ENCODE peak calls at places on chromosomes 3 and 15, in seven cellular contexts. One of them, this sample, is unnamed.

GRCh38 chr3:29901097-29901496 is 620.2 kb downstream of the RBMS3 start:
- DNase-seq in stromal cell of bone marrow: no peak
- DNase-seq in hypothalamus: no peak
- DNase-seq in HuH-7: no peak
- DNase-seq in RPMI7951: no peak
- DNase-seq in activated T-cell treated with anti-CD3 and anti-CD28 coated beads for 24 hours: no peak
- DNase-seq in A172: no peak
- DNase-seq in this sample: no peak

GRCh38 chr3:193344471-193344870 is 34.1 kb downstream of the ATP13A5 start:
- DNase-seq in stromal cell of bone marrow: no peak
- DNase-seq in hypothalamus: no peak
- DNase-seq in HuH-7: no peak
- DNase-seq in RPMI7951: no peak
- DNase-seq in activated T-cell treated with anti-CD3 and anti-CD28 coated beads for 24 hours: no peak
- DNase-seq in A172: no peak
- DNase-seq in this sample: no peak

GRCh38 chr3:108505811-108506210 is 4.6 kb downstream of the MYH15 start:
- DNase-seq in stromal cell of bone marrow: no peak
- DNase-seq in hypothalamus: no peak
- DNase-seq in HuH-7: no peak
- DNase-seq in RPMI7951: no peak
- DNase-seq in activated T-cell treated with anti-CD3 and anti-CD28 coated beads for 24 hours: no peak
- DNase-seq in A172: no peak
- DNase-seq in this sample: no peak

GRCh38 chr3:106810461-106810733 is 566.8 kb upstream of the CCDC54 start:
- DNase-seq in stromal cell of bone marrow: no peak
- DNase-seq in hypothalamus: no peak
- DNase-seq in HuH-7: no peak
- DNase-seq in RPMI7951: no peak
- DNase-seq in activated T-cell treated with anti-CD3 and anti-CD28 coated beads for 24 hours: no peak
- DNase-seq in A172: no peak
- DNase-seq in this sample: no peak

GRCh38 chr3:163328680-163329079 is 1749.6 kb downstream of the SI start:
- DNase-seq in stromal cell of bone marrow: no peak
- DNase-seq in hypothalamus: no peak
- DNase-seq in HuH-7: no peak
- DNase-seq in RPMI7951: no peak
- DNase-seq in activated T-cell treated with anti-CD3 and anti-CD28 coated beads for 24 hours: no peak
- DNase-seq in A172: no peak
- DNase-seq in this sample: no peak

GRCh38 chr3:21017115-21017852 is 733.7 kb downstream of the ZNF385D start:
- DNase-seq in stromal cell of bone marrow: no peak
- DNase-seq in hypothalamus: no peak
- DNase-seq in HuH-7: no peak
- DNase-seq in RPMI7951: no peak
- DNase-seq in activated T-cell treated with anti-CD3 and anti-CD28 coated beads for 24 hours: no peak
- DNase-seq in A172: no peak
- DNase-seq in this sample: peak

GRCh38 chr3:85524104-85524503 is 565.3 kb downstream of the CADM2 start:
- DNase-seq in stromal cell of bone marrow: no peak
- DNase-seq in hypothalamus: no peak
- DNase-seq in HuH-7: no peak
- DNase-seq in RPMI7951: no peak
- DNase-seq in activated T-cell treated with anti-CD3 and anti-CD28 coated beads for 24 hours: no peak
- DNase-seq in A172: no peak
- DNase-seq in this sample: no peak

GRCh38 chr3:126419151-126419703 is 24.5 kb downstream of the CFAP100 start:
- DNase-seq in stromal cell of bone marrow: no peak
- DNase-seq in hypothalamus: no peak
- DNase-seq in HuH-7: no peak
- DNase-seq in RPMI7951: no peak
- DNase-seq in activated T-cell treated with anti-CD3 and anti-CD28 coated beads for 24 hours: no peak
- DNase-seq in A172: no peak
- DNase-seq in this sample: no peak

GRCh38 chr15:87878161-87878560 is 378.4 kb downstream of the NTRK3 start:
- DNase-seq in stromal cell of bone marrow: no peak
- DNase-seq in hypothalamus: no peak
- DNase-seq in HuH-7: no peak
- DNase-seq in RPMI7951: no peak
- DNase-seq in activated T-cell treated with anti-CD3 and anti-CD28 coated beads for 24 hours: no peak
- DNase-seq in A172: no peak
- DNase-seq in this sample: no peak

GRCh38 chr3:112128843-112129727 is 4.0 kb downstream of the GCSAM start:
- DNase-seq in stromal cell of bone marrow: no peak
- DNase-seq in hypothalamus: no peak
- DNase-seq in HuH-7: no peak
- DNase-seq in RPMI7951: peak
- DNase-seq in activated T-cell treated with anti-CD3 and anti-CD28 coated beads for 24 hours: peak
- DNase-seq in A172: no peak
- DNase-seq in this sample: no peak

GRCh38 chr3:14703791-14704190 is 28.9 kb downstream of the C3orf20 start:
- DNase-seq in stromal cell of bone marrow: no peak
- DNase-seq in hypothalamus: no peak
- DNase-seq in HuH-7: no peak
- DNase-seq in RPMI7951: no peak
- DNase-seq in activated T-cell treated with anti-CD3 and anti-CD28 coated beads for 24 hours: no peak
- DNase-seq in A172: no peak
- DNase-seq in this sample: no peak

GRCh38 chr3:51966016-51966415 is 1.2 kb downstream of the PCBP4 start:
- DNase-seq in stromal cell of bone marrow: no peak
- DNase-seq in hypothalamus: peak
- DNase-seq in HuH-7: no peak
- DNase-seq in RPMI7951: no peak
- DNase-seq in activated T-cell treated with anti-CD3 and anti-CD28 coated beads for 24 hours: no peak
- DNase-seq in A172: no peak
- DNase-seq in this sample: no peak

GRCh38 chr3:154602241-154602640 is 172.3 kb upstream of the GPR149 start:
- DNase-seq in stromal cell of bone marrow: no peak
- DNase-seq in hypothalamus: no peak
- DNase-seq in HuH-7: no peak
- DNase-seq in RPMI7951: no peak
- DNase-seq in activated T-cell treated with anti-CD3 and anti-CD28 coated beads for 24 hours: no peak
- DNase-seq in A172: no peak
- DNase-seq in this sample: no peak

GRCh38 chr15:47218295-47218694 is 499.0 kb upstream of the SEMA6D start:
- DNase-seq in stromal cell of bone marrow: no peak
- DNase-seq in hypothalamus: no peak
- DNase-seq in HuH-7: no peak
- DNase-seq in RPMI7951: no peak
- DNase-seq in activated T-cell treated with anti-CD3 and anti-CD28 coated beads for 24 hours: no peak
- DNase-seq in A172: no peak
- DNase-seq in this sample: no peak

GRCh38 chr15:81052046-81052445 is 51.3 kb downstream of the TLNRD1 start:
- DNase-seq in stromal cell of bone marrow: no peak
- DNase-seq in hypothalamus: no peak
- DNase-seq in HuH-7: no peak
- DNase-seq in RPMI7951: no peak
- DNase-seq in activated T-cell treated with anti-CD3 and anti-CD28 coated beads for 24 hours: no peak
- DNase-seq in A172: no peak
- DNase-seq in this sample: no peak

GRCh38 chr15:61794276-61794675 is 266.0 kb downstream of the VPS13C start:
- DNase-seq in stromal cell of bone marrow: no peak
- DNase-seq in hypothalamus: no peak
- DNase-seq in HuH-7: no peak
- DNase-seq in RPMI7951: peak
- DNase-seq in activated T-cell treated with anti-CD3 and anti-CD28 coated beads for 24 hours: no peak
- DNase-seq in A172: no peak
- DNase-seq in this sample: no peak

GRCh38 chr3:77348244-77348855 is 308.5 kb downstream of the ROBO2 start:
- DNase-seq in stromal cell of bone marrow: no peak
- DNase-seq in hypothalamus: no peak
- DNase-seq in HuH-7: no peak
- DNase-seq in RPMI7951: peak
- DNase-seq in activated T-cell treated with anti-CD3 and anti-CD28 coated beads for 24 hours: no peak
- DNase-seq in A172: peak
- DNase-seq in this sample: peak

GRCh38 chr3:192444096-192444790 is 283.1 kb downstream of the FGF12 start:
- DNase-seq in stromal cell of bone marrow: peak
- DNase-seq in hypothalamus: peak
- DNase-seq in HuH-7: peak
- DNase-seq in RPMI7951: peak
- DNase-seq in activated T-cell treated with anti-CD3 and anti-CD28 coated beads for 24 hours: peak
- DNase-seq in A172: peak
- DNase-seq in this sample: peak

GRCh38 chr15:89122532-89123525 is 34.6 kb downstream of the ABHD2 start:
- DNase-seq in stromal cell of bone marrow: peak
- DNase-seq in hypothalamus: no peak
- DNase-seq in HuH-7: no peak
- DNase-seq in RPMI7951: peak
- DNase-seq in activated T-cell treated with anti-CD3 and anti-CD28 coated beads for 24 hours: no peak
- DNase-seq in A172: no peak
- DNase-seq in this sample: peak

GRCh38 chr3:31300802-31301443 is 231.8 kb upstream of the STT3B start:
- DNase-seq in stromal cell of bone marrow: no peak
- DNase-seq in hypothalamus: no peak
- DNase-seq in HuH-7: no peak
- DNase-seq in RPMI7951: no peak
- DNase-seq in activated T-cell treated with anti-CD3 and anti-CD28 coated beads for 24 hours: no peak
- DNase-seq in A172: no peak
- DNase-seq in this sample: no peak

GRCh38 chr3:184332370-184333090 is 4.9 kb upstream of the FAM131A start:
- DNase-seq in stromal cell of bone marrow: no peak
- DNase-seq in hypothalamus: no peak
- DNase-seq in HuH-7: no peak
- DNase-seq in RPMI7951: peak
- DNase-seq in activated T-cell treated with anti-CD3 and anti-CD28 coated beads for 24 hours: no peak
- DNase-seq in A172: peak
- DNase-seq in this sample: peak

GRCh38 chr3:140128217-140129137 is 193.5 kb downstream of the CLSTN2 start:
- DNase-seq in stromal cell of bone marrow: peak
- DNase-seq in hypothalamus: peak
- DNase-seq in HuH-7: peak
- DNase-seq in RPMI7951: peak
- DNase-seq in activated T-cell treated with anti-CD3 and anti-CD28 coated beads for 24 hours: no peak
- DNase-seq in A172: no peak
- DNase-seq in this sample: peak

GRCh38 chr3:186002884-186003472 is 65.2 kb upstream of the TRA2B start:
- DNase-seq in stromal cell of bone marrow: no peak
- DNase-seq in hypothalamus: no peak
- DNase-seq in HuH-7: no peak
- DNase-seq in RPMI7951: peak
- DNase-seq in activated T-cell treated with anti-CD3 and anti-CD28 coated beads for 24 hours: no peak
- DNase-seq in A172: peak
- DNase-seq in this sample: peak

GRCh38 chr3:108150200-108150599 is 59.4 kb upstream of the CD47 start:
- DNase-seq in stromal cell of bone marrow: no peak
- DNase-seq in hypothalamus: no peak
- DNase-seq in HuH-7: no peak
- DNase-seq in RPMI7951: no peak
- DNase-seq in activated T-cell treated with anti-CD3 and anti-CD28 coated beads for 24 hours: no peak
- DNase-seq in A172: no peak
- DNase-seq in this sample: no peak

GRCh38 chr3:138384971-138385370 is 36.6 kb downstream of the MRAS start:
- DNase-seq in stromal cell of bone marrow: no peak
- DNase-seq in hypothalamus: no peak
- DNase-seq in HuH-7: no peak
- DNase-seq in RPMI7951: peak
- DNase-seq in activated T-cell treated with anti-CD3 and anti-CD28 coated beads for 24 hours: no peak
- DNase-seq in A172: no peak
- DNase-seq in this sample: no peak